ENCODE peak calls at places on chromosomes 13 and 19, in four cellular contexts. V, F, M and Z are unnamed samples.

GRCh38 chr13:97185751-97186150 is 36.4 kb upstream of the MBNL2 start:
- DNase-seq in V (no peak), F (no peak), M (no peak), Z (no peak)

GRCh38 chr13:113445791-113446487 is 7.3 kb downstream of the ADPRHL1 start:
- DNase-seq in V (peak), F (no peak), M (no peak), Z (no peak)

GRCh38 chr19:47609885-47610545 is 1.1 kb downstream of the BICRA start:
- DNase-seq in V (peak), F (peak), M (no peak), Z (peak)

GRCh38 chr13:31485183-31485582 is 254.1 kb upstream of the RXFP2 start:
- DNase-seq in V (peak), F (no peak), M (no peak), Z (peak)

GRCh38 chr13:76991432-76991795 is 467 bp upstream of the CLN5 start:
- DNase-seq in V (peak), F (no peak), M (no peak), Z (no peak)

GRCh38 chr13:51873419-51873818 is 11.7 kb downstream of the CCDC70 start:
- DNase-seq in V (no peak), F (no peak), M (no peak), Z (no peak)

GRCh38 chr13:106274551-106275208 is 260.8 kb downstream of the EFNB2 start:
- DNase-seq in V (no peak), F (no peak), M (no peak), Z (no peak)

GRCh38 chr19:13356185-13356584 is 150.1 kb downstream of the CACNA1A start:
- DNase-seq in V (no peak), F (no peak), M (no peak), Z (no peak)

GRCh38 chr19:8684001-8684902 is 14.3 kb downstream of the ACTL9 start:
- DNase-seq in V (peak), F (no peak), M (no peak), Z (no peak)
- TF ChIP-seq CTCF in V (no peak), F (no peak), M (no peak), Z (no peak)

DNA sequence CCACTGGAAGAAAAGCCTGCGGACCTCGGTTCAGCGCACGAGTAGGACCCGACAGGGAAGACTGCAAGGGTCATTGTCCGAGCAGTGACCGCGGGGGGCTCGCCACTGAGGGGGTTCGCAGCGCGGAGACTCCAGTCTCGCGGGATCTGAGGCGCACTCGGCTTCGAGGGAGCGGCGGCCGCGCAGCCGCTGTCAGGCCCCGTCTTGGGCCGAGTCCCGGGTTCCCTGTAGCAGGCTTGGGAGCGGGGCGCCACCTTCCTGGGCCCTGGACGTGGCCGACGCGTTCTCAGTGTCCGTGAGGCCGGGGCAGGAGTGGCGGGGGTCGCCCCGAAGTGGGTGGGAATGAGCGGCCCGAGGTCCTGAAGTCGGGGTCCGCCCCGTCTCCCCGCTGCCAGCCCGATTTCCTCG is 474 bp upstream of the FAM174C start:
- DNase-seq in V (no peak), F (no peak), M (no peak), Z (no peak)
- H3K4me3 ChIP-seq in V (peak), F (peak), M (peak), Z (peak)

GRCh38 chr19:39539519-39540332 is at the start of gene EID2:
- DNase-seq in V (peak), F (peak), M (peak), Z (peak)
- TF ChIP-seq CTCF in V (peak), F (peak), M (peak), Z (peak)

GRCh38 chr19:4873930-4874329 is 6.5 kb upstream of the PLIN3 start:
- DNase-seq in V (no peak), F (no peak), M (no peak), Z (no peak)

GRCh38 chr19:4879041-4879440 is 11.6 kb upstream of the PLIN3 start:
- DNase-seq in V (no peak), F (no peak), M (no peak), Z (no peak)

GRCh38 chr19:4877753-4878490 is 10.5 kb upstream of the PLIN3 start:
- DNase-seq in V (no peak), F (peak), M (no peak), Z (no peak)

GRCh38 chr19:4878491-4878968 is 11.1 kb upstream of the PLIN3 start:
- DNase-seq in V (no peak), F (peak), M (no peak), Z (no peak)
- H3K4me3 ChIP-seq in V (no peak), F (no peak), M (no peak), Z (no peak)